ENCODE peak calls at places on chromosomes 5 and 9, in five cellular contexts. V is IMR-90, X is A549, O is hepatocyte, Y is MM.1S. Z is an unnamed sample.

GRCh38 chr9:131627846-131628820 is 82.8 kb downstream of the PRRT1B start:
- DNase-seq in V (peak), X (no peak), O (no peak), Y (no peak), Z (peak)

GRCh38 chr9:105399117-105399516 is 48.7 kb upstream of the FSD1L start:
- DNase-seq in V (no peak), X (no peak), O (no peak), Y (no peak), Z (no peak)

GRCh38 chr9:133881671-133882381 is 110.3 kb downstream of the VAV2 start:
- DNase-seq in V (no peak), X (no peak), O (no peak), Y (no peak), Z (no peak)

GRCh38 chr9:15975101-15975778 is 422.4 kb downstream of the CCDC171 start:
- DNase-seq in V (no peak), X (no peak), O (no peak), Y (no peak), Z (no peak)

GRCh38 chr9:76944011-76944410 is 38.1 kb upstream of the PRUNE2 start:
- DNase-seq in V (no peak), X (no peak), O (no peak), Y (no peak), Z (no peak)

GRCh38 chr9:135358161-135358940 is 121.2 kb upstream of the PPP1R26 start:
- DNase-seq in V (no peak), X (no peak), O (no peak), Y (no peak), Z (no peak)

GRCh38 chr5:139861889-139862207 is 66.2 kb downstream of the PSD2 start:
- DNase-seq in V (no peak), X (no peak), O (no peak), Y (no peak), Z (no peak)

GRCh38 chr5:127028822-127029457 is 1.4 kb downstream of the MARCHF3 start:
- DNase-seq in V (peak), X (no peak), O (peak), Y (no peak), Z (peak)

GRCh38 chr9:77899679-77900354 is 131.8 kb downstream of the GNAQ start:
- DNase-seq in V (peak), X (no peak), O (no peak), Y (no peak), Z (no peak)

GRCh38 chr9:114860187-114860586 is 54.3 kb upstream of the TNFSF15 start:
- DNase-seq in V (peak), X (no peak), O (no peak), Y (no peak), Z (no peak)

GRCh38 chr5:132463808-132464154 is 26.8 kb downstream of the IRF1 start:
- DNase-seq in V (no peak), X (no peak), O (no peak), Y (peak), Z (peak)

GRCh38 chr5:40594811-40595210 is 84.9 kb upstream of the PTGER4 start:
- DNase-seq in V (peak), X (no peak), O (no peak), Y (no peak), Z (no peak)

GRCh38 chr9:137223078-137224040 is 1.3 kb upstream of the RNF208 start:
- DNase-seq in V (peak), X (peak), O (peak), Y (peak), Z (peak)

GRCh38 chr5:137272831-137273230 is 226.3 kb downstream of the SPOCK1 start:
- DNase-seq in V (no peak), X (no peak), O (no peak), Y (no peak), Z (no peak)

GRCh38 chr5:74581988-74582365 is 58.6 kb downstream of the ENC1 start:
- DNase-seq in V (no peak), X (no peak), O (no peak), Y (no peak), Z (no peak)

GRCh38 chr9:81108391-81108790 is 581.0 kb downstream of the TLE1 start:
- DNase-seq in V (peak), X (no peak), O (no peak), Y (no peak), Z (no peak)

GRCh38 chr5:163105456-163105855 is 331.9 kb upstream of the CCNG1 start:
- DNase-seq in V (no peak), X (no peak), O (peak), Y (no peak), Z (no peak)

GRCh38 chr9:112881366-112881765 is 9.3 kb downstream of the SLC46A2 start:
- DNase-seq in V (peak), X (no peak), O (no peak), Y (no peak), Z (no peak)

GRCh38 chr9:87713278-87713989 is 12.5 kb upstream of the CTSL start:
- DNase-seq in V (peak), X (peak), O (peak), Y (no peak), Z (no peak)

GRCh38 chr5:81179959-81180358 is 53.2 kb upstream of the CKMT2 start:
- DNase-seq in V (no peak), X (no peak), O (no peak), Y (no peak), Z (no peak)

GRCh38 chr5:157267025-157267424 is 1.1 kb downstream of the CYFIP2 start:
- DNase-seq in V (no peak), X (no peak), O (no peak), Y (no peak), Z (no peak)

GRCh38 chr5:96968074-96968473 is 32.2 kb downstream of the LNPEP start:
- DNase-seq in V (peak), X (no peak), O (peak), Y (no peak), Z (no peak)

GRCh38 chr9:209143-209758 is 5.4 kb upstream of the DOCK8 start:
- DNase-seq in V (no peak), X (no peak), O (no peak), Y (no peak), Z (no peak)

GRCh38 chr9:2065704-2066103 is 50.6 kb downstream of the SMARCA2 start:
- DNase-seq in V (no peak), X (no peak), O (no peak), Y (no peak), Z (no peak)

GRCh38 chr9:129552064-129552463 is 68.8 kb downstream of the C9orf50 start:
- DNase-seq in V (no peak), X (no peak), O (no peak), Y (no peak), Z (no peak)

GRCh38 chr9:100465765-100466164 is 7.2 kb upstream of the TMEFF1 start:
- DNase-seq in V (no peak), X (no peak), O (no peak), Y (no peak), Z (no peak)

GRCh38 chr5:67581203-67581602 is 384.6 kb upstream of the CD180 start:
- DNase-seq in V (no peak), X (no peak), O (no peak), Y (no peak), Z (no peak)

GRCh38 chr5:36447776-36448175 is 146.1 kb upstream of the RANBP3L start:
- DNase-seq in V (no peak), X (no peak), O (no peak), Y (no peak), Z (no peak)

GRCh38 chr5:36442796-36443195 is 141.1 kb upstream of the RANBP3L start:
- DNase-seq in V (peak), X (no peak), O (no peak), Y (no peak), Z (no peak)

GRCh38 chr5:36443941-36444340 is 142.2 kb upstream of the RANBP3L start:
- DNase-seq in V (no peak), X (no peak), O (no peak), Y (no peak), Z (no peak)

GRCh38 chr5:36442352-36442751 is 140.7 kb upstream of the RANBP3L start:
- DNase-seq in V (no peak), X (peak), O (peak), Y (no peak), Z (no peak)

GRCh38 chr5:36444582-36444999 is 142.9 kb upstream of the RANBP3L start:
- DNase-seq in V (no peak), X (no peak), O (no peak), Y (no peak), Z (no peak)
- H3K4me3 ChIP-seq in V (no peak), X (no peak), O (no peak), Y (no peak), Z (no peak)

GRCh38 chr9:125687464-125687863 is 19.5 kb downstream of the MAPKAP1 start:
- DNase-seq in V (no peak), X (no peak), O (no peak), Y (no peak), Z (no peak)

GRCh38 chr9:125696106-125696647 is 10.8 kb downstream of the MAPKAP1 start:
- DNase-seq in V (no peak), X (no peak), O (no peak), Y (no peak), Z (no peak)

GRCh38 chr9:125694478-125694877 is 12.5 kb downstream of the MAPKAP1 start:
- DNase-seq in V (peak), X (no peak), O (no peak), Y (no peak), Z (no peak)

GRCh38 chr9:125685167-125685566 is 21.8 kb downstream of the MAPKAP1 start:
- DNase-seq in V (no peak), X (no peak), O (no peak), Y (no peak), Z (no peak)

GRCh38 chr9:125690679-125691078 is 16.3 kb downstream of the MAPKAP1 start:
- DNase-seq in V (no peak), X (no peak), O (no peak), Y (no peak), Z (no peak)
- H3K27ac ChIP-seq in V (no peak), X (no peak), O (no peak), Y (no peak), Z (no peak)

DNA sequence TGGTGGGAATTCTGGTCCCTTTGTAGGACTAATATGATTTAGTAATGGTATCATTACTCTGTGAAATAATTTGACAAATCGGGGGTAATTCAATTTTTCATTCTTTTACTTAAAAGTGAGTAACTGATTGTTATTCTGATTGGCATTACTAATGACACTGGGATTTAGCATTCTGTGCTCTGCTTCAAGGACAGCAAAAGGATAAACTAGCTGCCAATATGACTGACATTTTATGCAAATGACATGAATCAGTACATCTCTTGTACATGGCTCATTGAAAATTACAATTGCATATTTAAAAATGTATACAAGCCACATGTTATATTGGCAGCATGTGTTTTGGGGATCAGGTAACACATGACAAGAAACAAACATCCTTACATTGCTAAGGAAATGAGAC is 78.9 kb downstream of the SMC2 start:
- DNase-seq in V (no peak), X (no peak), O (no peak), Y (no peak), Z (no peak)
- H3K4me3 ChIP-seq in V (no peak), X (no peak), O (no peak), Y (no peak), Z (no peak)

DNA sequence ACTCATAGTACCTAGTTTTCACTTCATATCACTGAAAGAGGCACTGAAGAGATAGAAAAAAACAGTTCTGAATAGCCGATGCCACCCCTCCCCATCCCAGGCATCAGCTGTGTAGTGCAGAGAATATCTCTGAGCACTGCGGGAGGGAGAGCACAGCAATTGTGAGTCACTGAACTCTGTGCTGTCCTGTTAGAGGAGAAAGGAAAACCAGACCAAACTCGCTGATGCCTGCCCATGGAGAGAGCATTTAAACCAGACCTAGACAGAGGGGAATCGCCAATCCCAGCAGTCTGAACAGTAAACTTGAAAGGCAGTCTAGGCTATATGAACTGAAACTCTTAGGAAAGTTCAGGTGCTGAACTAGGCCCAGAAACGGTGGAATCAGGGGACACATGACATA is 120.1 kb upstream of the SLC30A5 start:
- DNase-seq in V (no peak), X (no peak), O (no peak), Y (no peak), Z (no peak)
- H3K27ac ChIP-seq in V (no peak), X (no peak), O (no peak), Y (no peak), Z (no peak)

Z was measured in CD4-positive, CD25-positive, alpha-beta regulatory T cell.